ENCODE peak calls at places on chromosomes 3 and 15, in five cellular contexts. One of them, this sample, is unnamed. For H3K36me3, the result is how much of the 10 kb centered on the place peaks cover.

GRCh38 chr3:50248387-50248786 is 12.4 kb downstream of the GNAI2 start:
- DNase-seq in sigmoid colon: no peak
- DNase-seq in breast epithelium: no peak
- DNase-seq in K562: no peak
- DNase-seq in transverse colon: peak
- DNase-seq in this sample: no peak

GRCh38 chr3:160003520-160004128 is 15.0 kb downstream of the IL12A start:
- DNase-seq in sigmoid colon: peak
- DNase-seq in breast epithelium: no peak
- DNase-seq in K562: peak
- DNase-seq in transverse colon: peak
- DNase-seq in this sample: no peak

GRCh38 chr3:134621824-134622223 is 29.0 kb downstream of the KY start:
- DNase-seq in sigmoid colon: no peak
- DNase-seq in breast epithelium: no peak
- DNase-seq in K562: no peak
- DNase-seq in transverse colon: no peak
- DNase-seq in this sample: no peak

GRCh38 chr15:89679221-89679620 is at the start of gene PLIN1:
- DNase-seq in sigmoid colon: no peak
- DNase-seq in breast epithelium: no peak
- DNase-seq in K562: no peak
- DNase-seq in transverse colon: no peak
- DNase-seq in this sample: peak

GRCh38 chr15:31401282-31401681 is 74.6 kb downstream of the KLF13 start:
- DNase-seq in sigmoid colon: no peak
- DNase-seq in breast epithelium: no peak
- DNase-seq in K562: no peak
- DNase-seq in transverse colon: no peak
- DNase-seq in this sample: no peak

GRCh38 chr3:195700319-195700718 is 20.5 kb upstream of the MUC20 start:
- DNase-seq in sigmoid colon: no peak
- DNase-seq in breast epithelium: no peak
- DNase-seq in K562: no peak
- DNase-seq in transverse colon: no peak
- DNase-seq in this sample: no peak

GRCh38 chr3:149686996-149687395 is 29.2 kb upstream of the WWTR1 start:
- DNase-seq in sigmoid colon: no peak
- DNase-seq in breast epithelium: no peak
- DNase-seq in K562: no peak
- DNase-seq in transverse colon: no peak
- DNase-seq in this sample: no peak

GRCh38 chr3:149371001-149371722 is 6.3 kb downstream of the TM4SF1 start:
- DNase-seq in sigmoid colon: no peak
- DNase-seq in breast epithelium: no peak
- DNase-seq in K562: no peak
- DNase-seq in transverse colon: no peak
- DNase-seq in this sample: no peak

GRCh38 chr3:161274691-161275298 is 53.7 kb downstream of the NMD3 start:
- DNase-seq in sigmoid colon: no peak
- DNase-seq in breast epithelium: no peak
- DNase-seq in K562: peak
- DNase-seq in transverse colon: peak
- DNase-seq in this sample: no peak

GRCh38 chr15:41992803-41993190 is 20.4 kb upstream of the EHD4 start:
- DNase-seq in sigmoid colon: no peak
- DNase-seq in breast epithelium: no peak
- DNase-seq in K562: no peak
- DNase-seq in transverse colon: no peak
- DNase-seq in this sample: no peak

GRCh38 chr3:125128861-125129501 is 73.2 kb upstream of the HEG1 start:
- DNase-seq in sigmoid colon: peak
- DNase-seq in breast epithelium: no peak
- DNase-seq in K562: peak
- DNase-seq in transverse colon: no peak
- DNase-seq in this sample: no peak

GRCh38 chr15:50143255-50143860 is 24.3 kb upstream of the ATP8B4 start:
- DNase-seq in sigmoid colon: no peak
- DNase-seq in breast epithelium: no peak
- DNase-seq in K562: no peak
- DNase-seq in transverse colon: no peak
- DNase-seq in this sample: no peak

GRCh38 chr3:114519415-114519814 is 225.6 kb downstream of the TIGIT start:
- DNase-seq in sigmoid colon: no peak
- DNase-seq in breast epithelium: no peak
- DNase-seq in K562: no peak
- DNase-seq in transverse colon: no peak
- DNase-seq in this sample: no peak

GRCh38 chr3:126434931-126435411 is 40.3 kb downstream of the CFAP100 start:
- DNase-seq in sigmoid colon: peak
- DNase-seq in breast epithelium: no peak
- DNase-seq in K562: no peak
- DNase-seq in transverse colon: no peak
- DNase-seq in this sample: no peak

GRCh38 chr3:197475514-197475913 is 80.3 kb downstream of the BDH1 start:
- DNase-seq in sigmoid colon: no peak
- DNase-seq in breast epithelium: no peak
- DNase-seq in K562: no peak
- DNase-seq in transverse colon: no peak
- DNase-seq in this sample: no peak

GRCh38 chr3:130671545-130671944 is 75.1 kb downstream of the PIK3R4 start:
- DNase-seq in sigmoid colon: no peak
- DNase-seq in breast epithelium: no peak
- DNase-seq in K562: no peak
- DNase-seq in transverse colon: no peak
- DNase-seq in this sample: no peak

GRCh38 chr3:58202917-58203360 is 7.8 kb downstream of the DNASE1L3 start:
- DNase-seq in sigmoid colon: no peak
- DNase-seq in breast epithelium: no peak
- DNase-seq in K562: no peak
- DNase-seq in transverse colon: no peak
- DNase-seq in this sample: no peak

DNA sequence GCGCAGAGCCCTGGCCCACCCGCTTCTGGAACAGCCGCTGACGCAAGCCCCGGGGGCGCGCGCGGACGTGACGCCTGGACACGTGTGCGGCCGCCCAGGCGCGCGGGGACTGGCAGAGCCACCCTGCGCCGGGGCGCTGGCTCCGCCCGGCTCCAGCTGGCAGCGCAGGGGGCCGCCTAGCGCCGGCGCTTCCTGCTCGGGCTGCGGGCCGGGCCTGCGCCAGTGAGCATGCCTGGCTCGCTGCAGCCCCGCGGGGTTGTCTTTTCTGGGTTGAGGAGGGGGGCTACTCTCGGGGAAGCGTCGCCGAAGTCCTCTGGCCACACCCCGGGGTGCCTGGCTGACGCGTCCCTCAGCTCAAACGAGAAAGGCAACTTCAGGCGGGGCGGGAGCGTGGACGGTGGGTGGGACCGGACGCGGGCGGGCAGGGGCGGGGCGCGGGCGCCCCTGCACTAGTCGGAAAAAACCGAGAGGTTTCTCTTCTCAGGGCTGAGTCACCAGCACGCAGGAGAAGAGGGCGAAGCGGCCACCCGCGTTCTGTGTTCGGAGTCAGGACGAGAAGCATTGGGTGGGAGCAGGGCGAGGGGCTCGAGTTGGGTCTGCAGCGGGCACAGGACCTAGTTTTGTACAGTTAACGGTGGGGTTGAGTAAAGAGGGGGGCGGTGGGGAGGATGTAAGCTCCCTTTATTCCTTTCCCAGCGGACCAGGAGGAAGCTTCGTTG is at the start of gene SIAH2:
- DNase-seq in sigmoid colon: peak
- DNase-seq in breast epithelium: peak
- DNase-seq in K562: peak
- DNase-seq in transverse colon: peak
- DNase-seq in this sample: peak
- TF ChIP-seq POLR2AphosphoS5 in sigmoid colon: peak
- TF ChIP-seq POLR2AphosphoS5 in breast epithelium: peak
- TF ChIP-seq POLR2AphosphoS5 in K562: peak
- TF ChIP-seq POLR2AphosphoS5 in transverse colon: peak
- TF ChIP-seq POLR2AphosphoS5 in this sample: peak

GRCh38 chr15:100049936-100050876 is 291.6 kb downstream of the ADAMTS17 start:
- DNase-seq in sigmoid colon: no peak
- DNase-seq in breast epithelium: no peak
- DNase-seq in K562: no peak
- DNase-seq in transverse colon: no peak
- DNase-seq in this sample: peak
- H3K36me3 ChIP-seq in sigmoid colon: under half
- H3K36me3 ChIP-seq in breast epithelium: under half
- H3K36me3 ChIP-seq in K562: under half
- H3K36me3 ChIP-seq in transverse colon: under half
- H3K36me3 ChIP-seq in this sample: under half

DNA sequence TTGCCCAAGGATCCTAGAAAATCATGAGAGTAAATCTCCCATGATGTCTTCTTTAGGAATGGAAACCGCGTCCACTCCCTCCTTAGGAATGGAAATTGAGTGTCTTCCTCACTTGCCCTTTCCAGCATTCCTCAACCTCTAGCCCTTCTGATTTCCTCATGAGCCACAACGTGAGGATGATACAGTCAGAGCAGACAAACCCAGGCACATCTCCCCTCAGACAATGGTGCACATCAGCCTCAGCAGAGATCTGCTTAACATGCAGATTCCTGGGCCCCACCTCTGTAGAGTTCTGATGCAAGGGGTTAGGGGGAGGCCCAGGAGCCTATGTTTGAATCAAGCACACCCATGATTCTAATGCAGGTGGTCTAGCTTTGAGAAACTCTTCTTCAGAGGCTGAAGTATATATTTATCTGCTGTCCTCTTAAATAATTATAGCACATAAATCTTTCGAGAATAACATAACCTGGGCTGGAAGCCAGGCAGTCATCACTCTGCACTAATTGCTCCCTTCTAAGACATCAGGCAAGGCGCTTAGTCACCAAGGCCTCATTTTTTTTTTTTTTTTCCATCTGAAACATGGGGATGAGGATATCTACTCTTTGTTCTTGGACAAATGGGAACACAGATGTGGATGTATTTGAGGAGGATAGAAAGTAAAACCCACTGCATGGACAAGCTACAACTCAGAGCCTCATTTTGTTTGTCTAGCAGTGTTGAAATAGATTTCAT is 81.7 kb downstream of the PRICKLE2 start:
- DNase-seq in sigmoid colon: no peak
- DNase-seq in breast epithelium: no peak
- DNase-seq in K562: no peak
- DNase-seq in transverse colon: no peak
- DNase-seq in this sample: no peak
- H3K27ac ChIP-seq in sigmoid colon: peak
- H3K27ac ChIP-seq in breast epithelium: no peak
- H3K27ac ChIP-seq in K562: no peak
- H3K27ac ChIP-seq in transverse colon: peak
- H3K27ac ChIP-seq in this sample: peak

GRCh38 chr15:96352594-96353377 is 22.3 kb downstream of the NR2F2 start:
- DNase-seq in sigmoid colon: no peak
- DNase-seq in breast epithelium: no peak
- DNase-seq in K562: no peak
- DNase-seq in transverse colon: no peak
- DNase-seq in this sample: no peak

GRCh38 chr15:96355561-96356129 is 25.1 kb downstream of the NR2F2 start:
- DNase-seq in sigmoid colon: no peak
- DNase-seq in breast epithelium: no peak
- DNase-seq in K562: no peak
- DNase-seq in transverse colon: no peak
- DNase-seq in this sample: no peak

GRCh38 chr15:96354731-96355560 is 24.4 kb downstream of the NR2F2 start:
- DNase-seq in sigmoid colon: no peak
- DNase-seq in breast epithelium: no peak
- DNase-seq in K562: peak
- DNase-seq in transverse colon: no peak
- DNase-seq in this sample: no peak

GRCh38 chr15:96353378-96353930 is 23.0 kb downstream of the NR2F2 start:
- DNase-seq in sigmoid colon: no peak
- DNase-seq in breast epithelium: no peak
- DNase-seq in K562: no peak
- DNase-seq in transverse colon: no peak
- DNase-seq in this sample: no peak

GRCh38 chr15:96353931-96354730 is 23.6 kb downstream of the NR2F2 start:
- DNase-seq in sigmoid colon: no peak
- DNase-seq in breast epithelium: peak
- DNase-seq in K562: peak
- DNase-seq in transverse colon: no peak
- DNase-seq in this sample: no peak
- TF ChIP-seq POLR2AphosphoS5 in sigmoid colon: no peak
- TF ChIP-seq POLR2AphosphoS5 in breast epithelium: no peak
- TF ChIP-seq POLR2AphosphoS5 in K562: no peak
- TF ChIP-seq POLR2AphosphoS5 in transverse colon: no peak
- TF ChIP-seq POLR2AphosphoS5 in this sample: peak

GRCh38 chr3:3165241-3165640 is 14.2 kb downstream of the CRBN start:
- DNase-seq in sigmoid colon: no peak
- DNase-seq in breast epithelium: no peak
- DNase-seq in K562: no peak
- DNase-seq in transverse colon: no peak
- DNase-seq in this sample: no peak
- H3K36me3 ChIP-seq in sigmoid colon: under half
- H3K36me3 ChIP-seq in breast epithelium: under half
- H3K36me3 ChIP-seq in K562: half or more
- H3K36me3 ChIP-seq in transverse colon: half or more
- H3K36me3 ChIP-seq in this sample: under half